ENCODE peak calls at places on chromosome 1, in four cellular contexts. One of them, this sample, is unnamed.
A peak's percentile ranks its signal among the peaks of the same experiment; 100 is the strongest.

GRCh38 chr1:18918417-18918816 is 16.1 kb upstream of the ALDH4A1 start:
- ATAC-seq in upper lobe of left lung: no peak
- ATAC-seq in right cardiac atrium: no peak
- ATAC-seq in A549: no peak
- ATAC-seq in this sample: no peak

GRCh38 chr1:15171271-15171908 is 17.8 kb downstream of the TMEM51 start:
- ATAC-seq in upper lobe of left lung: no peak
- ATAC-seq in right cardiac atrium: no peak
- ATAC-seq in A549: no peak
- ATAC-seq in this sample: no peak

GRCh38 chr1:168419746-168420145 is 124.1 kb downstream of the XCL2 start:
- ATAC-seq in upper lobe of left lung: no peak
- ATAC-seq in right cardiac atrium: no peak
- ATAC-seq in A549: no peak
- ATAC-seq in this sample: no peak

GRCh38 chr1:227738820-227739219 is 3.6 kb downstream of the SNAP47 start:
- ATAC-seq in upper lobe of left lung: no peak
- ATAC-seq in right cardiac atrium: no peak
- ATAC-seq in A549: no peak
- ATAC-seq in this sample: no peak

GRCh38 chr1:244451539-244451950 is at the start of gene ADSS2:
- ATAC-seq in upper lobe of left lung: no peak
- ATAC-seq in right cardiac atrium: no peak
- ATAC-seq in A549: no peak
- ATAC-seq in this sample: no peak

GRCh38 chr1:151165281-151165737 is 393 bp downstream of the LYSMD1 start:
- ATAC-seq in upper lobe of left lung: no peak
- ATAC-seq in right cardiac atrium: peak; percentile 72
- ATAC-seq in A549: peak; percentile 12
- ATAC-seq in this sample: peak; percentile 68

GRCh38 chr1:206872139-206872538 is 6.7 kb downstream of the IL20 start:
- ATAC-seq in upper lobe of left lung: no peak
- ATAC-seq in right cardiac atrium: no peak
- ATAC-seq in A549: no peak
- ATAC-seq in this sample: no peak

GRCh38 chr1:218374401-218374848 is 29.3 kb downstream of the TGFB2 start:
- ATAC-seq in upper lobe of left lung: no peak
- ATAC-seq in right cardiac atrium: no peak
- ATAC-seq in A549: peak; percentile 3
- ATAC-seq in this sample: no peak

GRCh38 chr1:117059334-117059677 is 820 bp upstream of the TTF2 start:
- ATAC-seq in upper lobe of left lung: peak; percentile 71
- ATAC-seq in right cardiac atrium: peak; percentile 2
- ATAC-seq in A549: peak; percentile 71
- ATAC-seq in this sample: no peak

GRCh38 chr1:201272838-201273237 is 10.5 kb upstream of the PKP1 start:
- ATAC-seq in upper lobe of left lung: no peak
- ATAC-seq in right cardiac atrium: no peak
- ATAC-seq in A549: no peak
- ATAC-seq in this sample: no peak

GRCh38 chr1:231387770-231388669 is 34.1 kb downstream of the EGLN1 start:
- ATAC-seq in upper lobe of left lung: no peak
- ATAC-seq in right cardiac atrium: no peak
- ATAC-seq in A549: no peak
- ATAC-seq in this sample: no peak

GRCh38 chr1:58895559-58896135 is 111.8 kb upstream of the JUN start:
- ATAC-seq in upper lobe of left lung: peak; percentile 34
- ATAC-seq in right cardiac atrium: no peak
- ATAC-seq in A549: no peak
- ATAC-seq in this sample: no peak

GRCh38 chr1:220956861-220957605 is 77.8 kb downstream of the HLX start:
- ATAC-seq in upper lobe of left lung: peak; percentile 55
- ATAC-seq in right cardiac atrium: peak; percentile 85
- ATAC-seq in A549: peak; percentile 58
- ATAC-seq in this sample: no peak

GRCh38 chr1:196516373-196516772 is 91.9 kb downstream of the KCNT2 start:
- ATAC-seq in upper lobe of left lung: no peak
- ATAC-seq in right cardiac atrium: no peak
- ATAC-seq in A549: no peak
- ATAC-seq in this sample: no peak

GRCh38 chr1:157844084-157844830 is 2.6 kb upstream of the CD5L start:
- ATAC-seq in upper lobe of left lung: no peak
- ATAC-seq in right cardiac atrium: no peak
- ATAC-seq in A549: no peak
- ATAC-seq in this sample: no peak

GRCh38 chr1:200415693-200416593 is 6.1 kb upstream of the ZNF281 start:
- ATAC-seq in upper lobe of left lung: peak; percentile 79
- ATAC-seq in right cardiac atrium: peak; percentile 77
- ATAC-seq in A549: peak; percentile 99
- ATAC-seq in this sample: peak; percentile 96

GRCh38 chr1:180190091-180190490 is 35.4 kb downstream of the QSOX1 start:
- ATAC-seq in upper lobe of left lung: no peak
- ATAC-seq in right cardiac atrium: no peak
- ATAC-seq in A549: no peak
- ATAC-seq in this sample: no peak

GRCh38 chr1:242813490-242814091 is 289.1 kb upstream of the PLD5 start:
- ATAC-seq in upper lobe of left lung: no peak
- ATAC-seq in right cardiac atrium: no peak
- ATAC-seq in A549: no peak
- ATAC-seq in this sample: no peak

GRCh38 chr1:87684786-87685185 is 356.1 kb downstream of the LMO4 start:
- ATAC-seq in upper lobe of left lung: peak; percentile 51
- ATAC-seq in right cardiac atrium: peak; percentile 71
- ATAC-seq in A549: no peak
- ATAC-seq in this sample: peak; percentile 22

GRCh38 chr1:181483561-181484291 is 409 bp downstream of the CACNA1E start:
- ATAC-seq in upper lobe of left lung: no peak
- ATAC-seq in right cardiac atrium: no peak
- ATAC-seq in A549: no peak
- ATAC-seq in this sample: no peak

GRCh38 chr1:6052543-6053205 is 7.0 kb downstream of the KCNAB2 start:
- ATAC-seq in upper lobe of left lung: no peak
- ATAC-seq in right cardiac atrium: peak; percentile 64
- ATAC-seq in A549: peak; percentile 68
- ATAC-seq in this sample: peak; percentile 36

GRCh38 chr1:24955161-24955560 is 25.1 kb upstream of the RUNX3 start:
- ATAC-seq in upper lobe of left lung: no peak
- ATAC-seq in right cardiac atrium: no peak
- ATAC-seq in A549: no peak
- ATAC-seq in this sample: no peak

GRCh38 chr1:94708299-94708685 is 111.9 kb upstream of the SLC44A3 start:
- ATAC-seq in upper lobe of left lung: no peak
- ATAC-seq in right cardiac atrium: no peak
- ATAC-seq in A549: no peak
- ATAC-seq in this sample: no peak

GRCh38 chr1:48043524-48043923 is 46.3 kb upstream of the TRABD2B start:
- ATAC-seq in upper lobe of left lung: no peak
- ATAC-seq in right cardiac atrium: no peak
- ATAC-seq in A549: no peak
- ATAC-seq in this sample: no peak

GRCh38 chr1:193411771-193412170 is 225.4 kb upstream of the B3GALT2 start:
- ATAC-seq in upper lobe of left lung: no peak
- ATAC-seq in right cardiac atrium: no peak
- ATAC-seq in A549: no peak
- ATAC-seq in this sample: no peak

DNA sequence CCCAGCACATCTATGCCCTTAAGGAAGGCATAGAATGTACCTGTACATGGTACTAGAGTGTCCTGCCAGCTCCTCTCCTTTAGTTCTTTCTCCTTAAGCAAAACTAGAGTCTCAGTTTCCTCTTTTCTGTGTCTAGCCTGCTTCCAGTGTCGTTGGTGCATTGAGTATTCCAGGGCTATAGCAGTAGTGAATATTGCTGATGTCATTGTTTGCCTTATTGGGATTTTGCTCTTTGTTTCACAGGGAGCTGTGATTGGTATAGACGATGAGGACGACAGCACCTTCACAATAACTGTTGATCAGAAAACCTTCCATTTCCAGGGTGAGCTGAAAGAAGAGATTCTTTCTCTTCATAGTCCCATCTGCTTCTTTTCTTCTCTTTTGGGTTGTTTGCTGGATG is 52.3 kb downstream of the OSBPL9 start:
- ATAC-seq in upper lobe of left lung: no peak
- ATAC-seq in right cardiac atrium: no peak
- ATAC-seq in A549: no peak
- ATAC-seq in this sample: no peak
- H3K4me1 ChIP-seq in upper lobe of left lung: peaks cover 6% of the 10 kb centered on the region
- H3K4me1 ChIP-seq in right cardiac atrium: peaks cover 13% of the 10 kb centered on the region
- H3K4me1 ChIP-seq in A549: peaks cover 39% of the 10 kb centered on the region
- H3K4me1 ChIP-seq in this sample: no peaks in the 10 kb centered on the region

DNA sequence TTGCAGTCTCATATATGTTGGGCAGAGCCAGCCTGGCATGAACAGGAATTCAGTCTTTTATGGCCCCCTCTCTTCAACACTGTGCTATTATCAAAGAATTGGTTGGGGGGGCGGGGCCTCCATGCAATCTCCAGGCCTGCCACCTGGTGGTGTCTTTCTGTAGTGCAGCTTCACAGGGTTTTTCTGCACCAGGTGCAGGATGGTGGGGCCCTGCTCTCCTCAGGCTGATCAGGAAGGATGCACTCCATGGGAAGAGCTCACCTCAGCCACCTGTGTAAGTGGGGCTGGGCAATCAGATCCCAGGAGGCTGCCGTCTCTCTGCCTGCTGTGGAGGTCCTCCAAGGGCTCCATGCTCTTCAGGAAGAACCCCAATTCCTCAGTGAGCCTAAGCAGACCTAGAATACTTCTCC is 16.7 kb downstream of the STK40 start:
- ATAC-seq in upper lobe of left lung: peak; percentile 82
- ATAC-seq in right cardiac atrium: peak; percentile 22
- ATAC-seq in A549: peak; percentile 55
- ATAC-seq in this sample: peak; percentile 37
- H3K4me1 ChIP-seq in upper lobe of left lung: peaks cover 52% of the 10 kb centered on the region
- H3K4me1 ChIP-seq in right cardiac atrium: peaks cover 21% of the 10 kb centered on the region
- H3K4me1 ChIP-seq in A549: peaks cover 36% of the 10 kb centered on the region
- H3K4me1 ChIP-seq in this sample: no peaks in the 10 kb centered on the region

DNA sequence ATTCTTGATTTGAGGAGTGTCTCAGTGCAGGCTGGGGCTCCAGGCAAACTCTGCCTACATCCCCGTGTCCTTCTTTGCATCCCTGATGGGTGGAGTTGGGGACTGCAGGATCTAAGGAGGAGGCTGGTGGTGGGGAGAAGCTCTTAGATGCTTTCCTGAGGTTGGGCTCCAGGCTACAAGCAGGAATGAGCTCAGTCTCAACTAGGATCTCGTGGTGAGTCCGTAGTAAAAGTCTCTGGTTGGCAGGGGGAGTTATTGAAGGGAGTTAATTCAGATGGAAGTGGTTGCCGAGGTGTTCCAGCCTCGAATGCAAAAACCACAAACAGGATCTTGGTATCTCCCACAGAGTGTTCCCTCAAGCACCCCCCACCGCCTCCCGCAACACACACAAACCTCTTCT is 35.0 kb downstream of the TMCC2 start:
- ATAC-seq in upper lobe of left lung: no peak
- ATAC-seq in right cardiac atrium: no peak
- ATAC-seq in A549: no peak
- ATAC-seq in this sample: no peak
- H3K4me1 ChIP-seq in upper lobe of left lung: peaks cover 22% of the 10 kb centered on the region
- H3K4me1 ChIP-seq in right cardiac atrium: peaks cover 18% of the 10 kb centered on the region
- H3K4me1 ChIP-seq in A549: peaks cover 34% of the 10 kb centered on the region
- H3K4me1 ChIP-seq in this sample: peaks cover 9% of the 10 kb centered on the region

GRCh38 chr1:7117265-7117598 is 332.0 kb downstream of the CAMTA1 start:
- ATAC-seq in upper lobe of left lung: no peak
- ATAC-seq in right cardiac atrium: no peak
- ATAC-seq in A549: no peak
- ATAC-seq in this sample: no peak

GRCh38 chr1:7113822-7114221 is 328.6 kb downstream of the CAMTA1 start:
- ATAC-seq in upper lobe of left lung: no peak
- ATAC-seq in right cardiac atrium: no peak
- ATAC-seq in A549: no peak
- ATAC-seq in this sample: no peak

GRCh38 chr1:7117599-7118281 is 332.5 kb downstream of the CAMTA1 start:
- ATAC-seq in upper lobe of left lung: peak; percentile 81
- ATAC-seq in right cardiac atrium: peak; percentile 81
- ATAC-seq in A549: peak; percentile 88
- ATAC-seq in this sample: no peak

GRCh38 chr1:7113136-7113535 is 327.9 kb downstream of the CAMTA1 start:
- ATAC-seq in upper lobe of left lung: no peak
- ATAC-seq in right cardiac atrium: no peak
- ATAC-seq in A549: no peak
- ATAC-seq in this sample: no peak

DNA sequence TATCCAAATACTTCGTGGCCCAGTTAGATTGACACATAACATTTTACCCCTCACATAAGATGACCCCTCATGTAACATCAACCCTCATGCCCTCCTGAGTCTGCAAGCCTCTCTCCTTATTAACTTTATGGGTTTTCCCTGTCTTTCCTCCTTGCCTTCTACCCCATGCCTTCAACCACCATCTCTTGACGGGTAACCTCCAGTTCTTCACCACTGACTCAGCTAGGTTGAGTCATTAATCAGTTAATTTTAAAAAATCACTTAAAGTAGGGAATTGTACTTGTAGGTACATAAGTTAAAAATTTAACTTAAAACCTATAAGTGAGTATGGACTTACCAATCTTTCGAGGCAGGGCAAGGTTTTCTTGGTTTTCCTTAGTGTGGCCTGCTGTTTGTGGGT is 330.7 kb downstream of the CAMTA1 start:
- ATAC-seq in upper lobe of left lung: no peak
- ATAC-seq in right cardiac atrium: no peak
- ATAC-seq in A549: no peak
- ATAC-seq in this sample: no peak
- H3K4me1 ChIP-seq in upper lobe of left lung: no peaks in the 10 kb centered on the region
- H3K4me1 ChIP-seq in right cardiac atrium: no peaks in the 10 kb centered on the region
- H3K4me1 ChIP-seq in A549: peaks cover 11% of the 10 kb centered on the region
- H3K4me1 ChIP-seq in this sample: no peaks in the 10 kb centered on the region